ENCODE peak calls at places on chromosomes 5 and 9, in five cellular contexts. G, O, H, A and R are unnamed samples. For H3K36me3, the result is how much of the 10 kb centered on the place peaks cover.

GRCh38 chr9:122991370-122991830 is 42.1 kb upstream of the GPR21 start:
- DNase-seq in G (no peak), O (peak), H (peak), A (peak), R (peak)

GRCh38 chr5:74506119-74506518 is 134.4 kb downstream of the ENC1 start:
- DNase-seq in G (no peak), O (no peak), H (no peak), A (no peak), R (no peak)

GRCh38 chr9:107942870-107943269 is 453.3 kb upstream of the KLF4 start:
- DNase-seq in G (no peak), O (peak), H (no peak), A (no peak), R (no peak)

GRCh38 chr9:122835313-122835731 is 6.9 kb upstream of the PDCL start:
- DNase-seq in G (no peak), O (peak), H (no peak), A (no peak), R (no peak)

GRCh38 chr5:3600106-3600997 is 4.7 kb downstream of the IRX1 start:
- DNase-seq in G (no peak), O (no peak), H (no peak), A (no peak), R (no peak)

GRCh38 chr9:1267141-1267570 is 217.0 kb downstream of the DMRT2 start:
- DNase-seq in G (no peak), O (no peak), H (no peak), A (no peak), R (no peak)

GRCh38 chr5:2710910-2711309 is 40.6 kb downstream of the IRX2 start:
- DNase-seq in G (no peak), O (no peak), H (no peak), A (peak), R (no peak)

GRCh38 chr9:81620009-81620405 is 69.3 kb downstream of the TLE1 start:
- DNase-seq in G (no peak), O (no peak), H (no peak), A (no peak), R (no peak)

GRCh38 chr9:113589407-113589806 is 125.9 kb downstream of the RGS3 start:
- DNase-seq in G (no peak), O (no peak), H (no peak), A (no peak), R (no peak)

GRCh38 chr5:153714732-153715287 is 224.3 kb downstream of the GRIA1 start:
- DNase-seq in G (no peak), O (no peak), H (no peak), A (no peak), R (no peak)

DNA sequence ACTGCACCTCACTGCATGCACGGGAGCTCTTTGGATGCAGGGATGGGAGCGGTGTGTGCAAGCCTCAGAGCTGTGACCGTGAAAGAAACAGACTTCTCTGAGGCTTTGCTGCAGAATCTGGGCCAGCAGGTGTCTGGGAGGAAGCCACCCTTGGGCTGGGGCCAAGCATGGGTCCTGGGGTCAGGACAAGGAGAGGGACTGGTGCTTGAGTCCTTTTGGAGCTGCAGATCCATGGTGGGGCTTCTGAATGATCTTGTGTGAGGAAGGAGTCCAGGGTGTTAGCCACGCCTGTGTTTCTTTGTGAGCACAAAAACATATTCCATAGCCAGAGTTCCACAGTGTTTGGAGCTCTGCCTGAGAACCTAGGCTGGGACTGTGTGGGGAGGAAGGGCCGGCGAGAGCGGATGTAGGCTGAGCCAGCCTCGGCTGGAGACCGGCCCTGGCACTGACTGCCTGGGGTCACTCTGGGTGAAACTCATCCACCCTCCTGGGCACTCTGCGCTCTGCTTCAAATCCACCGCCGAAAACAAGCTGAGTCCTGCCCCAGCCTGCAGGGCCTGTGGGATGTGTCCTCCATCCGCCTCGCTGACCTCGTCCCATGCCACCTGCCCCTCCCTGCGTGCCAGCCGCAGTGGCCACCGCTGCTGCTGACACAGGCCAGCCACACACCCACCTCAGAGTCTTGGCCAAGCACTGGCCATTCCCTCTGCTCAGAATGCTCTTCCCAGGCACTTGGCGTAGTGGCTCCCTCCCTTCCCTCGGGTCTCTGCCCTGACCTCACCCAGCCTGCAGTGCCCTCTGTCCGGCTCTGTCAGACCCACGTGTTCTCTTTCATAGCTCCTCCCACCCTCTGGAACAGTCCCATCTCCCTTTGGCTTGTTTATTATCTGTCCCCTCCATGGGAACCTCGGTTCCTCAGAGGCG is 26.7 kb downstream of the ERGIC1 start:
- DNase-seq in G (peak), O (no peak), H (peak), A (peak), R (no peak)
- H3K36me3 ChIP-seq in G (under half), O (under half), H (under half), A (under half), R (under half)

DNA sequence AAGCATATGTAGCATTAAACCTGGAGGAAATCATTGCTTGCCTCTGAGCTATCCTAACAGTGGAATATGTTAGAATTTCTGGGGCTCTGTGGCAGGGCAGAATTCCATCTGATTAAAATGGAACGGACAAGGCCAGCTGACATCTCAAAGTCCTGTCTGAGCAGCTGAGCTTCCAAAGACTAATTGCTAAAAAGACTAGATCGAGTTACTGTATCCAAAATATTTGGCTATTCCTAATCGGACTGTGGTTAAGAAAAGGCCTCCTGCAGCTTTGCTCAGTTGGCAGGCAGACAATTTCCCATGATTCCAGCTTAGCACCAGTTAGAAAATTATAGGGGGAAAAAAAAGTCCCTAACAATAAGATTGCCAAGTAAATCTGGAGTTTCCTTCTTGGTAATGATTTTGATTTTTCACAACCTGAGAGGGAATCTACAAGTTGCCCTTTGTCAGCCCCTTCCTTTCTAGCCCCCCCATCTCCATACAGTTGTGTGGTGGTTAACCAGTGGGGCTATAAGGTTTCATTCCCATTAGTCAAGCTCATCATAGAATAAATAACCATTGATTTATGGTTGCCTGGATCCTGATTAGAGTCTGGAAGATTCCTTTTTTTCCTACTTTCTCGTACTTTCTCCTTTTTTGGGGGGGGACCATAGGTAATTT is 26.4 kb downstream of the PTGR1 start:
- DNase-seq in G (no peak), O (no peak), H (no peak), A (peak), R (peak)
- H3K36me3 ChIP-seq in G (half or more), O (under half), H (under half), A (under half), R (under half)

GRCh38 chr9:95061916-95062600 is 255.5 kb downstream of the FANCC start:
- DNase-seq in G (no peak), O (no peak), H (no peak), A (no peak), R (no peak)
- H3K36me3 ChIP-seq in G (under half), O (under half), H (under half), A (under half), R (under half)

GRCh38 chr5:177435847-177436536 is 9.5 kb downstream of the GRK6 start:
- DNase-seq in G (no peak), O (no peak), H (no peak), A (no peak), R (no peak)
- H3K36me3 ChIP-seq in G (half or more), O (half or more), H (under half), A (under half), R (under half)

GRCh38 chr5:109784687-109785086 is 95.0 kb downstream of the MAN2A1 start:
- DNase-seq in G (no peak), O (no peak), H (no peak), A (no peak), R (no peak)

GRCh38 chr5:109775130-109775529 is 85.4 kb downstream of the MAN2A1 start:
- DNase-seq in G (no peak), O (no peak), H (no peak), A (no peak), R (no peak)

GRCh38 chr5:109779036-109779735 is 89.5 kb downstream of the MAN2A1 start:
- DNase-seq in G (no peak), O (no peak), H (no peak), A (peak), R (no peak)
- H3K36me3 ChIP-seq in G (under half), O (under half), H (under half), A (under half), R (under half)

DNA sequence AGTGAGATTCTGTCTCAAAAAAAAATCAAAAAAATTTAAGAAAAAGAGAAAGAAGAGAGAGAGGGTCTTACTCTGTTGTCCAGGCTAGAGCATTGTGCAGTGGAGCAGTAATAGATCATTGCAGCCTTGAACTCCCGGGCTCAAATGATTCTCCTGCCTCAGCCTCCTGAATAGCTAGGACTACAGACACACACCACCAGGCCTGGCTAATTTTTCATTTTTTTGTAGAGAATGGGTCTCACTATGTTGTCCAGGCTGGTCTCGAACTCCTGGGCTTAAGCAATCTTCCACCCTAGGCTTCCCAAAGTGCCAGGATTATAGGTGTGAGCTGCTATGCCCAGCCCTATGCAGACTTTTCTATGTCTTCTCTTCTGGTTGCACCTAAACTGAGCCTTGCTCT is 25.0 kb downstream of the RRAGA start:
- DNase-seq in G (no peak), O (no peak), H (no peak), A (no peak), R (no peak)
- H3K36me3 ChIP-seq in G (half or more), O (half or more), H (under half), A (under half), R (under half)

GRCh38 chr5:141525659-141526058 is 36.8 kb downstream of the PCDHGC5 start:
- DNase-seq in G (no peak), O (no peak), H (no peak), A (no peak), R (no peak)

GRCh38 chr5:141524604-141525597 is 36.0 kb downstream of the PCDHGC5 start:
- DNase-seq in G (peak), O (peak), H (peak), A (peak), R (peak)

GRCh38 chr5:141529873-141530272 is 41.0 kb downstream of the PCDHGC5 start:
- DNase-seq in G (no peak), O (peak), H (no peak), A (no peak), R (no peak)

GRCh38 chr5:141529002-141529401 is 40.1 kb downstream of the PCDHGC5 start:
- DNase-seq in G (no peak), O (peak), H (peak), A (peak), R (no peak)

GRCh38 chr5:141528401-141528984 is 39.6 kb downstream of the PCDHGC5 start:
- DNase-seq in G (no peak), O (no peak), H (peak), A (peak), R (no peak)
- H3K36me3 ChIP-seq in G (under half), O (half or more), H (under half), A (under half), R (under half)

DNA sequence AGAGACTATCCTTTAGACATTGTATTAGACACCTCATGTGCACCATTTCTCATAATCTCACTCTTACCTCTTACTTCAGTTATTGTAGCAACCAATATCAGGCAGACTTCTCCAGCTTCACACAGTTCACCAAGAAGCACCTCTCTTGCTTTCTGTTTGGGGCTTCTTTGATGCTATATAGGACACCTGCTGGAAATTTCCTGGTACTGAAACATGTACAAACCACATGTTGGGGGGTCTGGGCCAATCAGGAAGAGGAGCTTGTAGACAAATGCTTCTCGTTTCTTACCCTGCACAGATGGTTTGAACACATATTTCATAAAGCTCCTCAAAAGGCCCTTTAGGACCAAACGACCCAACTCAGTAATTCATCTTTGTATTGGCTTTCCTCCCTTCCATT is 212.1 kb downstream of the IZUMO3 start:
- DNase-seq in G (no peak), O (no peak), H (no peak), A (no peak), R (no peak)
- H3K36me3 ChIP-seq in G (under half), O (under half), H (under half), A (under half), R (under half)